ENCODE peak calls at places on chromosomes 1 and 21, in nine cellular contexts. A is fibroblast of lung, L is cardiac fibroblast, U is lung, G is right lobe of liver, B is bronchial epithelial cell, S is tibial nerve, H is GM13977, P is neural progenitor cell. Y is an unnamed sample.
A peak's percentile ranks its signal among the peaks of the same experiment; 100 is the strongest.

GRCh38 chr1:22053018-22053860 is 730 bp downstream of the CDC42 start:
- DNase-seq in H (peak; percentile 75), P (peak; percentile 85), B (peak; percentile 70), U (peak; percentile 53), L (peak; percentile 82), G (peak; percentile 81), S (peak; percentile 21), A (peak; percentile 81), Y (no peak)

GRCh38 chr21:46507562-46507961 is 48.9 kb downstream of the DIP2A start:
- DNase-seq in U (no peak), L (no peak), B (no peak), A (no peak), S (no peak), P (no peak), G (no peak), H (no peak), Y (no peak)

GRCh38 chr1:27561126-27561899 is 42.6 kb downstream of the AHDC1 start:
- DNase-seq in S (no peak), L (no peak), B (no peak), G (no peak), A (peak; percentile 36), U (no peak), P (peak; percentile 16), H (no peak), Y (no peak)

GRCh38 chr1:67061266-67061665 is 7.3 kb upstream of the SLC35D1 start:
- DNase-seq in L (no peak), S (no peak), U (no peak), B (no peak), P (no peak), G (no peak), H (no peak), A (peak; percentile 35), Y (no peak)

GRCh38 chr1:169565335-169566271 is 20.7 kb downstream of the F5 start:
- DNase-seq in U (no peak), A (no peak), B (peak; percentile 52), L (no peak), S (no peak), G (no peak), H (no peak), P (no peak), Y (no peak)

GRCh38 chr1:59107516-59107915 is 189.4 kb upstream of the FGGY start:
- DNase-seq in L (peak; percentile 61), S (peak; percentile 52), G (no peak), A (peak; percentile 69), H (no peak), U (no peak), P (no peak), B (peak; percentile 95), Y (peak; percentile 79)

GRCh38 chr1:24955161-24955560 is 25.1 kb upstream of the RUNX3 start:
- DNase-seq in A (no peak), G (peak; percentile 5), S (no peak), P (no peak), U (no peak), H (no peak), L (peak; percentile 62), B (peak; percentile 84), Y (peak; percentile 60)

GRCh38 chr1:183227963-183228649 is 42.0 kb downstream of the LAMC2 start:
- DNase-seq in P (peak; percentile 74), L (peak; percentile 76), S (no peak), A (peak; percentile 61), H (peak; percentile 64), B (no peak), U (peak; percentile 48), G (no peak), Y (no peak)

GRCh38 chr1:78005755-78006154 is 1.0 kb downstream of the DNAJB4 start:
- DNase-seq in P (no peak), S (no peak), U (no peak), L (peak; percentile 96), H (no peak), B (peak; percentile 76), G (no peak), A (peak; percentile 97), Y (no peak)

GRCh38 chr1:234326493-234327366 is 46.5 kb upstream of the COA6 start:
- DNase-seq in G (no peak), S (no peak), B (peak; percentile 34), H (peak; percentile 67), U (peak; percentile 43), P (peak; percentile 80), A (peak; percentile 49), L (peak; percentile 59), Y (no peak)

GRCh38 chr1:116246174-116246573 is 126.9 kb upstream of the ATP1A1 start:
- DNase-seq in L (no peak), P (no peak), H (no peak), G (no peak), B (no peak), A (no peak), U (no peak), S (no peak), Y (no peak)

GRCh38 chr1:177385760-177386698 is 215.3 kb downstream of the BRINP2 start:
- DNase-seq in S (no peak), H (peak; percentile 6), L (no peak), A (no peak), B (peak; percentile 32), G (no peak), P (peak; percentile 9), U (no peak), Y (no peak)

GRCh38 chr1:88021529-88021928 is 662.5 kb upstream of the PKN2 start:
- DNase-seq in H (no peak), L (no peak), S (no peak), B (no peak), U (no peak), A (no peak), P (no peak), G (no peak), Y (no peak)

GRCh38 chr1:215556996-215557395 is 10.1 kb upstream of the KCTD3 start:
- DNase-seq in H (no peak), S (no peak), L (no peak), U (no peak), A (no peak), G (no peak), B (no peak), P (no peak), Y (no peak)

GRCh38 chr1:143619851-143620250 is 351.9 kb downstream of the FAM72C start:
- DNase-seq in B (no peak), G (no peak), A (no peak), U (no peak), P (no peak), H (no peak), S (no peak), L (no peak), Y (no peak)

GRCh38 chr21:24110846-24111245 is 1496.4 kb downstream of the MRPL39 start:
- DNase-seq in B (no peak), G (no peak), H (no peak), L (peak; percentile 26), S (no peak), P (no peak), U (no peak), A (no peak), Y (no peak)

GRCh38 chr1:68384321-68384813 is 65.4 kb downstream of the RPE65 start:
- DNase-seq in H (no peak), U (no peak), P (no peak), S (no peak), G (no peak), L (peak; percentile 99), A (peak; percentile 99), B (peak; percentile 100), Y (peak; percentile 72)
- TF ChIP-seq CTCF in H (no peak), U (no peak), P (no peak), S (no peak), G (no peak), L (peak; percentile 59), A (peak; percentile 37), B (peak; percentile 38), Y (peak; percentile 76)

GRCh38 chr1:201375169-201375568 is 2.3 kb downstream of the TNNT2 start:
- DNase-seq in U (no peak), S (no peak), A (no peak), P (peak; percentile 30), L (no peak), B (no peak), G (no peak), H (no peak), Y (no peak)

GRCh38 chr1:201376107-201376463 is 1.4 kb downstream of the TNNT2 start:
- DNase-seq in P (no peak), U (no peak), H (no peak), L (no peak), B (no peak), A (no peak), S (no peak), G (no peak), Y (no peak)

GRCh38 chr1:201378804-201379203 is 1.3 kb upstream of the TNNT2 start:
- DNase-seq in U (no peak), S (no peak), H (no peak), L (no peak), A (no peak), B (no peak), G (no peak), P (no peak), Y (no peak)

GRCh38 chr1:201377611-201378092 is at the start of gene TNNT2:
- DNase-seq in P (no peak), U (no peak), H (no peak), A (peak; percentile 36), G (no peak), L (no peak), B (no peak), S (no peak), Y (no peak)

DNA sequence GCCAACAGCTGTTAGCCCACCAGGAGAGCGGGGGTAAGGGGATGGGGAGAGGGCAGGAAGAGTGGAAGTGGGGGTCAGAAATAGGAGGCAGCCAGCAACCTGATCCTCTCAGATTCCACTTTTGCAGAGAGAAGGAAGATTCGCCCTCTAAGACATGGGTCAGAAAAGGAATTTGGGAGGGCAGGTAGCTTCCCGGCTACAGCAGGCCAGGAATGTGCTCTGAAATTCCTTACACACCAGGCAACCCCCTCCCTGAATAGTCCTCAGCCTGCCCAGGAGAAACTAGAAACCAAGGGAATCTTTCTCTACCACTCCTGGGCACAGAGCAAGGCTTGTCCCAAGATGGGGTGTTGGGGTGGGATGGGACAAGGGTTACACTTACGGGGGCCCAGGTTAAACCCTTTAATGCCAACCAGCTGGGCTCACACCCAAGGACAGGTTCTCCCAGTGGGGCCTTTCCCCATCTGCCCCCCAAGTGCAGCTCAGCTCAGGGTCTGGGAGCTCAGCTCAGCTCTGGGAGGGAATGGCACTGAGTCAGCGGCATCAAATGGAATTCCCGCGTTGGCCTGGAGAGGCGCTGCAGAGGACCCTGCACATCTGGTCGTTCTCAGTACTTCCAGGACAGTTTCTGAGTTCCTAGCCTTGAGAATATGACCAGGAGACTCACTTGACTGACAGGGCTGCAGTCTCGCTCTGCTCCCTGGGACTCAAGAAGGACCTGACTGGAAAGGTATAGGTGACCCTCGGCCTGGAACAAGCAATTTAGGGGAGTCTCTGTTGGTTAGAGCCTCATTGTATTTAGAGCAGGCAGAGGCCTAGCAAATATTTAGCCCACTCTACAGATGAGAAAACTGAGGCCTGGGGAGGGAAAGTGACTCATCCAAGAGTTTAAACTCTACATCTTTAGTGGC is 761 bp downstream of the TNNT2 start:
- DNase-seq in S (no peak), G (no peak), U (no peak), L (peak; percentile 36), H (peak; percentile 68), A (peak; percentile 29), P (peak; percentile 89), B (peak; percentile 64), Y (no peak)
- TF ChIP-seq CTCF in S (peak; percentile 40), G (peak; percentile 34), U (no peak), L (peak; percentile 71), H (peak; percentile 56), A (peak; percentile 27), P (peak; percentile 83), B (peak; percentile 81), Y (peak; percentile 61)

GRCh38 chr1:150974580-150975478 is at the start of gene CERS2:
- DNase-seq in S (peak; percentile 63), L (peak; percentile 72), U (peak; percentile 79), H (peak; percentile 90), G (peak; percentile 89), A (peak; percentile 75), P (peak; percentile 94), B (peak; percentile 36), Y (peak; percentile 75)
- TF ChIP-seq CTCF in S (no peak), L (no peak), U (no peak), H (no peak), G (no peak), A (no peak), P (no peak), B (no peak), Y (no peak)

GRCh38 chr1:226875641-226876295 is 5.4 kb downstream of the PSEN2 start:
- DNase-seq in A (peak; percentile 17), H (no peak), L (peak; percentile 18), P (peak; percentile 28), G (peak; percentile 59), S (no peak), U (peak; percentile 64), B (peak; percentile 82), Y (no peak)
- TF ChIP-seq CTCF in A (no peak), H (no peak), L (no peak), P (no peak), G (no peak), S (no peak), U (no peak), B (no peak), Y (no peak)